ENCODE peak calls at places on chromosomes 7 and 10, in eight cellular contexts. N, L, A, F, U, C, J and M are unnamed samples.

GRCh38 chr7:106057962-106058901 is 53.9 kb downstream of the SYPL1 start:
- DNase-seq in U (peak), N (no peak), C (peak), F (no peak), J (no peak), L (no peak), A (no peak), M (no peak)

GRCh38 chr10:100696477-100696901 is 48.9 kb upstream of the PAX2 start:
- DNase-seq in C (peak), N (no peak), F (no peak), J (no peak), A (no peak), U (no peak), L (no peak), M (no peak)

GRCh38 chr10:95297402-95297801 is 6.6 kb upstream of the PDLIM1 start:
- DNase-seq in L (no peak), A (no peak), J (no peak), F (no peak), C (peak), N (no peak), U (no peak), M (no peak)

GRCh38 chr7:126790763-126791162 is 462.0 kb downstream of the GRM8 start:
- DNase-seq in C (no peak), F (no peak), N (no peak), A (no peak), J (no peak), L (no peak), U (no peak), M (no peak)

GRCh38 chr7:42103456-42103855 is 133.6 kb downstream of the GLI3 start:
- DNase-seq in N (no peak), L (no peak), U (no peak), A (no peak), J (no peak), C (no peak), F (no peak), M (no peak)

GRCh38 chr10:5547934-5548660 is 23.3 kb downstream of the CALML3 start:
- DNase-seq in J (no peak), A (peak), U (no peak), N (no peak), F (peak), C (no peak), L (no peak), M (no peak)

GRCh38 chr7:100875356-100875751 is 451 bp downstream of the SRRT start:
- DNase-seq in J (no peak), C (peak), A (no peak), N (no peak), F (no peak), L (no peak), U (peak), M (no peak)

GRCh38 chr10:129033790-129034272 is 433.2 kb upstream of the MGMT start:
- DNase-seq in C (no peak), N (no peak), F (no peak), A (no peak), L (no peak), J (no peak), U (no peak), M (no peak)

GRCh38 chr7:45978010-45978681 is 57.1 kb upstream of the IGFBP3 start:
- DNase-seq in L (peak), A (no peak), N (no peak), C (peak), U (peak), J (no peak), F (no peak), M (peak)

GRCh38 chr10:70376436-70377378 is 5.7 kb downstream of the LRRC20 start:
- DNase-seq in L (no peak), C (no peak), A (no peak), J (no peak), F (no peak), N (no peak), U (no peak), M (no peak)

GRCh38 chr7:101237206-101238067 is at the start of gene CLDN15:
- DNase-seq in N (no peak), J (no peak), U (peak), C (no peak), A (peak), L (no peak), F (peak), M (no peak)